ENCODE peak calls at places on chromosomes 4 and X, in five cellular contexts. W is non-pigmented ciliary epithelial cell, T is fibroblast of mammary gland, S is M059J, A is RCC 7860. Z is an unnamed sample.

GRCh38 chr4:133623847-133624246 is 474.8 kb downstream of the PCDH10 start:
- DNase-seq in W (no peak), T (no peak), S (no peak), A (no peak), Z (no peak)

GRCh38 chr4:98261291-98262271 is at the start of gene RAP1GDS1:
- DNase-seq in W (no peak), T (peak; percentile 73), S (peak; percentile 74), A (peak; percentile 46), Z (peak; percentile 75)

GRCh38 chr4:85720736-85721135 is 245.8 kb downstream of the ARHGAP24 start:
- DNase-seq in W (no peak), T (peak; percentile 60), S (peak; percentile 80), A (peak; percentile 13), Z (peak; percentile 46)

GRCh38 chr4:163866728-163867313 is 372.3 kb downstream of the TMA16 start:
- DNase-seq in W (peak; percentile 11), T (peak; percentile 79), S (peak; percentile 76), A (peak; percentile 10), Z (peak; percentile 72)

GRCh38 chr4:140426610-140427103 is 791 bp downstream of the CLGN start:
- DNase-seq in W (no peak), T (no peak), S (no peak), A (no peak), Z (no peak)

GRCh38 chr4:48654015-48654664 is 125.9 kb downstream of the FRYL start:
- DNase-seq in W (no peak), T (peak; percentile 47), S (no peak), A (no peak), Z (peak; percentile 33)

GRCh38 chr4:148946271-148946670 is 504.1 kb upstream of the NR3C2 start:
- DNase-seq in W (no peak), T (no peak), S (no peak), A (no peak), Z (no peak)

GRCh38 chr4:155734065-155734464 is 24.8 kb upstream of the GUCY1B1 start:
- DNase-seq in W (no peak), T (peak; percentile 44), S (no peak), A (no peak), Z (no peak)

GRCh38 chr4:169385356-169385755 is 114.6 kb upstream of the SH3RF1 start:
- DNase-seq in W (no peak), T (peak; percentile 88), S (peak; percentile 26), A (no peak), Z (peak; percentile 49)

GRCh38 chrX:102155806-102156179 is at the start of gene BEX5:
- DNase-seq in W (no peak), T (peak; percentile 5), S (peak; percentile 72), A (no peak), Z (no peak)

GRCh38 chr4:177696438-177696966 is 254.3 kb upstream of the AGA start:
- DNase-seq in W (no peak), T (peak; percentile 30), S (peak; percentile 7), A (no peak), Z (peak; percentile 2)

GRCh38 chr4:75542824-75543223 is 13.0 kb upstream of the ODAPH start:
- DNase-seq in W (peak; percentile 80), T (peak; percentile 88), S (peak; percentile 89), A (peak; percentile 97), Z (peak; percentile 93)

GRCh38 chr4:126915999-126916625 is 716.6 kb upstream of the INTU start:
- DNase-seq in W (no peak), T (no peak), S (no peak), A (no peak), Z (no peak)

GRCh38 chrX:68462197-68462596 is 28.9 kb upstream of the OPHN1 start:
- DNase-seq in W (peak; percentile 31), T (peak; percentile 33), S (peak; percentile 78), A (peak; percentile 65), Z (peak; percentile 51)

GRCh38 chr4:140099993-140100392 is 54.0 kb downstream of the MAML3 start:
- DNase-seq in W (no peak), T (no peak), S (peak; percentile 43), A (no peak), Z (no peak)

GRCh38 chr4:10643600-10644425 is 40.8 kb downstream of the CLNK start:
- DNase-seq in W (no peak), T (no peak), S (peak; percentile 23), A (no peak), Z (no peak)

GRCh38 chr4:8435656-8436121 is 4.8 kb downstream of the ACOX3 start:
- DNase-seq in W (no peak), T (no peak), S (no peak), A (no peak), Z (no peak)

GRCh38 chrX:136395271-136395670 is 92.5 kb upstream of the BRS3 start:
- DNase-seq in W (no peak), T (peak; percentile 65), S (peak; percentile 74), A (no peak), Z (no peak)

GRCh38 chr4:119841361-119841760 is 212.8 kb upstream of the PDE5A start:
- DNase-seq in W (no peak), T (no peak), S (peak; percentile 44), A (no peak), Z (no peak)

GRCh38 chrX:101287402-101287801 is 3.7 kb downstream of the TAF7L start:
- DNase-seq in W (peak; percentile 8), T (peak; percentile 64), S (peak; percentile 55), A (peak; percentile 21), Z (peak; percentile 8)

GRCh38 chr4:57442834-57443291 is 332.7 kb upstream of the IGFBP7 start:
- DNase-seq in W (no peak), T (peak; percentile 31), S (peak; percentile 14), A (peak; percentile 19), Z (peak; percentile 6)

GRCh38 chrX:1398431-1399340 is 6.8 kb upstream of the SLC25A6 start:
- DNase-seq in W (no peak), T (no peak), S (no peak), A (no peak), Z (no peak)

GRCh38 chrX:78027798-78028197 is 58.4 kb upstream of the PGAM4 start:
- DNase-seq in W (no peak), T (no peak), S (no peak), A (no peak), Z (no peak)

GRCh38 chr4:52051213-52051614 is at the start of gene SPATA18:
- DNase-seq in W (no peak), T (peak; percentile 10), S (no peak), A (no peak), Z (peak; percentile 10)

GRCh38 chr4:185143596-185143969 is 517 bp downstream of the SLC25A4 start:
- DNase-seq in W (no peak), T (no peak), S (peak; percentile 49), A (no peak), Z (peak; percentile 12)